ENCODE peak calls at places on chromosome 6, in eight cellular contexts. One of them, this sample, is unnamed.

GRCh38 chr6:100595456-100595855 is 130.7 kb upstream of the SIM1 start:
- DNase-seq in smooth muscle cell of the brain vasculature: no peak
- DNase-seq in stimulated activated CD4-positive, alpha-beta T cell treated with anti-CD3 and anti-CD28 coated beads, Interleukin-1b, Interleukin-23, amount 100 ng/mL, for 1 hour: no peak
- DNase-seq in bronchial epithelial cell: no peak
- DNase-seq in activated CD8-positive, alpha-beta memory T cell treated with anti-CD3 and anti-CD28 coated beads for 1 hour: no peak
- DNase-seq in Ammon's horn: peak
- DNase-seq in activated B cell treated with CpG ODN at 0.5 μM for 24 hours: no peak
- DNase-seq in uterus: no peak
- DNase-seq in this sample: no peak

GRCh38 chr6:106629859-106630163 is 433 bp downstream of the QRSL1 start:
- DNase-seq in smooth muscle cell of the brain vasculature: no peak
- DNase-seq in stimulated activated CD4-positive, alpha-beta T cell treated with anti-CD3 and anti-CD28 coated beads, Interleukin-1b, Interleukin-23, amount 100 ng/mL, for 1 hour: no peak
- DNase-seq in bronchial epithelial cell: no peak
- DNase-seq in activated CD8-positive, alpha-beta memory T cell treated with anti-CD3 and anti-CD28 coated beads for 1 hour: no peak
- DNase-seq in Ammon's horn: no peak
- DNase-seq in activated B cell treated with CpG ODN at 0.5 μM for 24 hours: no peak
- DNase-seq in uterus: no peak
- DNase-seq in this sample: no peak

GRCh38 chr6:39189915-39190544 is 39.2 kb downstream of the KCNK5 start:
- DNase-seq in smooth muscle cell of the brain vasculature: no peak
- DNase-seq in stimulated activated CD4-positive, alpha-beta T cell treated with anti-CD3 and anti-CD28 coated beads, Interleukin-1b, Interleukin-23, amount 100 ng/mL, for 1 hour: no peak
- DNase-seq in bronchial epithelial cell: peak
- DNase-seq in activated CD8-positive, alpha-beta memory T cell treated with anti-CD3 and anti-CD28 coated beads for 1 hour: no peak
- DNase-seq in Ammon's horn: peak
- DNase-seq in activated B cell treated with CpG ODN at 0.5 μM for 24 hours: no peak
- DNase-seq in uterus: no peak
- DNase-seq in this sample: no peak

GRCh38 chr6:25922301-25922700 is 8.2 kb downstream of the SLC17A2 start:
- DNase-seq in smooth muscle cell of the brain vasculature: no peak
- DNase-seq in stimulated activated CD4-positive, alpha-beta T cell treated with anti-CD3 and anti-CD28 coated beads, Interleukin-1b, Interleukin-23, amount 100 ng/mL, for 1 hour: no peak
- DNase-seq in bronchial epithelial cell: no peak
- DNase-seq in activated CD8-positive, alpha-beta memory T cell treated with anti-CD3 and anti-CD28 coated beads for 1 hour: no peak
- DNase-seq in Ammon's horn: no peak
- DNase-seq in activated B cell treated with CpG ODN at 0.5 μM for 24 hours: no peak
- DNase-seq in uterus: peak
- DNase-seq in this sample: no peak

GRCh38 chr6:152952045-152952444 is 30.8 kb downstream of the FBXO5 start:
- DNase-seq in smooth muscle cell of the brain vasculature: no peak
- DNase-seq in stimulated activated CD4-positive, alpha-beta T cell treated with anti-CD3 and anti-CD28 coated beads, Interleukin-1b, Interleukin-23, amount 100 ng/mL, for 1 hour: no peak
- DNase-seq in bronchial epithelial cell: peak
- DNase-seq in activated CD8-positive, alpha-beta memory T cell treated with anti-CD3 and anti-CD28 coated beads for 1 hour: no peak
- DNase-seq in Ammon's horn: no peak
- DNase-seq in activated B cell treated with CpG ODN at 0.5 μM for 24 hours: no peak
- DNase-seq in uterus: no peak
- DNase-seq in this sample: no peak

GRCh38 chr6:47303383-47303782 is 6.3 kb downstream of the TNFRSF21 start:
- DNase-seq in smooth muscle cell of the brain vasculature: no peak
- DNase-seq in stimulated activated CD4-positive, alpha-beta T cell treated with anti-CD3 and anti-CD28 coated beads, Interleukin-1b, Interleukin-23, amount 100 ng/mL, for 1 hour: no peak
- DNase-seq in bronchial epithelial cell: no peak
- DNase-seq in activated CD8-positive, alpha-beta memory T cell treated with anti-CD3 and anti-CD28 coated beads for 1 hour: no peak
- DNase-seq in Ammon's horn: no peak
- DNase-seq in activated B cell treated with CpG ODN at 0.5 μM for 24 hours: no peak
- DNase-seq in uterus: no peak
- DNase-seq in this sample: no peak

GRCh38 chr6:3240595-3240994 is 13.1 kb upstream of the TUBB2B start:
- DNase-seq in smooth muscle cell of the brain vasculature: no peak
- DNase-seq in stimulated activated CD4-positive, alpha-beta T cell treated with anti-CD3 and anti-CD28 coated beads, Interleukin-1b, Interleukin-23, amount 100 ng/mL, for 1 hour: no peak
- DNase-seq in bronchial epithelial cell: no peak
- DNase-seq in activated CD8-positive, alpha-beta memory T cell treated with anti-CD3 and anti-CD28 coated beads for 1 hour: no peak
- DNase-seq in Ammon's horn: no peak
- DNase-seq in activated B cell treated with CpG ODN at 0.5 μM for 24 hours: no peak
- DNase-seq in uterus: no peak
- DNase-seq in this sample: no peak

GRCh38 chr6:41427642-41428401 is 92.4 kb downstream of the NCR2 start:
- DNase-seq in smooth muscle cell of the brain vasculature: no peak
- DNase-seq in stimulated activated CD4-positive, alpha-beta T cell treated with anti-CD3 and anti-CD28 coated beads, Interleukin-1b, Interleukin-23, amount 100 ng/mL, for 1 hour: no peak
- DNase-seq in bronchial epithelial cell: peak
- DNase-seq in activated CD8-positive, alpha-beta memory T cell treated with anti-CD3 and anti-CD28 coated beads for 1 hour: no peak
- DNase-seq in Ammon's horn: peak
- DNase-seq in activated B cell treated with CpG ODN at 0.5 μM for 24 hours: peak
- DNase-seq in uterus: peak
- DNase-seq in this sample: no peak

GRCh38 chr6:109179507-109179906 is 84.2 kb downstream of the CEP57L1 start:
- DNase-seq in smooth muscle cell of the brain vasculature: no peak
- DNase-seq in stimulated activated CD4-positive, alpha-beta T cell treated with anti-CD3 and anti-CD28 coated beads, Interleukin-1b, Interleukin-23, amount 100 ng/mL, for 1 hour: no peak
- DNase-seq in bronchial epithelial cell: no peak
- DNase-seq in activated CD8-positive, alpha-beta memory T cell treated with anti-CD3 and anti-CD28 coated beads for 1 hour: no peak
- DNase-seq in Ammon's horn: no peak
- DNase-seq in activated B cell treated with CpG ODN at 0.5 μM for 24 hours: no peak
- DNase-seq in uterus: no peak
- DNase-seq in this sample: no peak

This sample was measured in cortex of kidney.